ENCODE peak calls at places on chromosomes 6 and 20, in nine cellular contexts. B is D341Med, N is BE2C, D is hypothalamus, V is AG20443, W is AG08396, Y is cardiac muscle cell, M is ureter, Z is KBM-7. K is an unnamed sample.

GRCh38 chr6:146850238-146850896 is 251.6 kb downstream of the ADGB start:
- DNase-seq in B (no peak), N (no peak), D (no peak), V (peak), W (no peak), Y (no peak), M (no peak), Z (no peak), K (no peak)

GRCh38 chr6:30889921-30890645 is 5.8 kb downstream of the DDR1 start:
- DNase-seq in B (no peak), N (peak), D (no peak), V (no peak), W (no peak), Y (no peak), M (peak), Z (no peak), K (no peak)

GRCh38 chr6:1377526-1378223 is 11.7 kb upstream of the FOXF2 start:
- DNase-seq in B (no peak), N (no peak), D (no peak), V (no peak), W (no peak), Y (no peak), M (no peak), Z (no peak), K (no peak)

GRCh38 chr20:57087705-57088104 is 178.7 kb downstream of the BMP7 start:
- DNase-seq in B (no peak), N (no peak), D (no peak), V (no peak), W (no peak), Y (no peak), M (no peak), Z (no peak), K (no peak)

GRCh38 chr6:32046450-32047083 is 8.4 kb downstream of the CYP21A2 start:
- DNase-seq in B (no peak), N (peak), D (peak), V (peak), W (peak), Y (no peak), M (peak), Z (no peak), K (peak)

GRCh38 chr6:20325641-20326421 is 75.8 kb upstream of the E2F3 start:
- DNase-seq in B (no peak), N (no peak), D (no peak), V (no peak), W (no peak), Y (no peak), M (no peak), Z (peak), K (no peak)

GRCh38 chr6:123715243-123715863 is 78.6 kb upstream of the TRDN start:
- DNase-seq in B (peak), N (peak), D (no peak), V (peak), W (no peak), Y (peak), M (no peak), Z (peak), K (no peak)

GRCh38 chr20:48708630-48709029 is 119.2 kb downstream of the PREX1 start:
- DNase-seq in B (no peak), N (no peak), D (no peak), V (no peak), W (no peak), Y (no peak), M (no peak), Z (no peak), K (no peak)

GRCh38 chr6:160730911-160731310 is 28.9 kb downstream of the PLG start:
- DNase-seq in B (no peak), N (peak), D (no peak), V (no peak), W (no peak), Y (peak), M (no peak), Z (peak), K (no peak)

GRCh38 chr6:41498968-41499599 is 47.1 kb upstream of the FOXP4 start:
- DNase-seq in B (no peak), N (no peak), D (no peak), V (no peak), W (no peak), Y (no peak), M (no peak), Z (no peak), K (no peak)

GRCh38 chr20:46034039-46034438 is 5.0 kb downstream of the SLC12A5 start:
- DNase-seq in B (no peak), N (no peak), D (no peak), V (no peak), W (no peak), Y (no peak), M (no peak), Z (no peak), K (no peak)

GRCh38 chr6:75412937-75413662 is 80.5 kb downstream of the FILIP1 start:
- DNase-seq in B (no peak), N (no peak), D (no peak), V (no peak), W (no peak), Y (no peak), M (no peak), Z (no peak), K (no peak)

GRCh38 chr6:33175436-33176069 is 16.7 kb downstream of the COL11A2 start:
- DNase-seq in B (no peak), N (no peak), D (no peak), V (no peak), W (no peak), Y (no peak), M (no peak), Z (no peak), K (no peak)

GRCh38 chr20:60138263-60139127 is 180.3 kb downstream of the CDH26 start:
- DNase-seq in B (no peak), N (no peak), D (no peak), V (no peak), W (no peak), Y (no peak), M (peak), Z (no peak), K (peak)

GRCh38 chr20:63441136-63441776 is 31.2 kb downstream of the KCNQ2 start:
- DNase-seq in B (no peak), N (no peak), D (no peak), V (no peak), W (no peak), Y (no peak), M (no peak), Z (peak), K (no peak)

GRCh38 chr20:24100370-24101011 is 111.9 kb upstream of the GGTLC1 start:
- DNase-seq in B (peak), N (peak), D (no peak), V (peak), W (peak), Y (peak), M (peak), Z (peak), K (peak)

GRCh38 chr6:158707826-158708225 is 58.0 kb downstream of the SYTL3 start:
- DNase-seq in B (no peak), N (no peak), D (no peak), V (no peak), W (no peak), Y (no peak), M (peak), Z (no peak), K (peak)

GRCh38 chr6:79335133-79335674 is 100.7 kb upstream of the HMGN3 start:
- DNase-seq in B (no peak), N (no peak), D (no peak), V (no peak), W (no peak), Y (no peak), M (no peak), Z (no peak), K (no peak)

GRCh38 chr6:107192739-107193296 is 77.5 kb upstream of the BEND3 start:
- DNase-seq in B (no peak), N (no peak), D (no peak), V (no peak), W (no peak), Y (no peak), M (no peak), Z (no peak), K (no peak)

GRCh38 chr6:1792989-1793388 is 183.3 kb downstream of the FOXC1 start:
- DNase-seq in B (peak), N (peak), D (no peak), V (peak), W (no peak), Y (peak), M (no peak), Z (peak), K (no peak)

GRCh38 chr20:6014017-6014416 is 39.8 kb downstream of the LRRN4 start:
- DNase-seq in B (no peak), N (no peak), D (no peak), V (no peak), W (no peak), Y (no peak), M (no peak), Z (no peak), K (no peak)

GRCh38 chr6:91822581-91822980 is 1235.7 kb upstream of the MAP3K7 start:
- DNase-seq in B (no peak), N (no peak), D (no peak), V (no peak), W (no peak), Y (no peak), M (no peak), Z (no peak), K (no peak)

GRCh38 chr20:51995038-51995437 is 192.7 kb upstream of the SALL4 start:
- DNase-seq in B (no peak), N (no peak), D (no peak), V (no peak), W (no peak), Y (no peak), M (no peak), Z (no peak), K (no peak)

GRCh38 chr20:50586531-50587232 is 76.5 kb downstream of the PTPN1 start:
- DNase-seq in B (no peak), N (no peak), D (no peak), V (no peak), W (no peak), Y (no peak), M (no peak), Z (no peak), K (no peak)

GRCh38 chr6:28003661-28004060 is 46.6 kb downstream of the OR2B6 start:
- DNase-seq in B (no peak), N (no peak), D (no peak), V (no peak), W (no peak), Y (no peak), M (no peak), Z (no peak), K (no peak)

GRCh38 chr20:36591854-36592641 is 13.5 kb upstream of the RAB5IF start:
- DNase-seq in B (peak), N (peak), D (no peak), V (peak), W (no peak), Y (peak), M (no peak), Z (no peak), K (no peak)

GRCh38 chr20:49979030-49979832 is 3.5 kb upstream of the SNAI1 start:
- DNase-seq in B (peak), N (peak), D (peak), V (peak), W (peak), Y (peak), M (no peak), Z (peak), K (no peak)

GRCh38 chr20:4613718-4614620 is 107.7 kb upstream of the PRND start:
- DNase-seq in B (peak), N (peak), D (no peak), V (peak), W (no peak), Y (peak), M (peak), Z (peak), K (peak)

GRCh38 chr20:60598528-60598927 is 640.3 kb downstream of the CDH26 start:
- DNase-seq in B (no peak), N (no peak), D (no peak), V (no peak), W (no peak), Y (no peak), M (no peak), Z (no peak), K (no peak)

GRCh38 chr20:55424968-55425367 is 580.4 kb downstream of the CBLN4 start:
- DNase-seq in B (no peak), N (no peak), D (no peak), V (no peak), W (no peak), Y (no peak), M (no peak), Z (no peak), K (no peak)

GRCh38 chr6:89927788-89928565 is 33.7 kb downstream of the GJA10 start:
- DNase-seq in B (no peak), N (no peak), D (no peak), V (no peak), W (no peak), Y (no peak), M (no peak), Z (peak), K (no peak)

GRCh38 chr20:54133434-54134427 is 40.1 kb downstream of the CYP24A1 start:
- DNase-seq in B (no peak), N (no peak), D (no peak), V (no peak), W (no peak), Y (no peak), M (peak), Z (no peak), K (no peak)

GRCh38 chr6:156068870-156069269 is 613.2 kb upstream of the NOX3 start:
- DNase-seq in B (no peak), N (no peak), D (no peak), V (no peak), W (no peak), Y (no peak), M (no peak), Z (no peak), K (no peak)

GRCh38 chr6:829646-830045 is 136.7 kb upstream of the EXOC2 start:
- DNase-seq in B (no peak), N (no peak), D (no peak), V (no peak), W (no peak), Y (no peak), M (no peak), Z (no peak), K (no peak)

GRCh38 chr6:108945686-108946158 is 97.5 kb downstream of the ARMC2 start:
- DNase-seq in B (no peak), N (no peak), D (peak), V (peak), W (peak), Y (no peak), M (peak), Z (no peak), K (peak)

K was measured in left ventricle myocardium inferior.